ENCODE peak calls at places on chromosomes 16 and 17, in ten cellular contexts. A, B, V, T, Z, F, N, L, G and X are unnamed samples.

GRCh38 chr17:40303009-40303657 is 5.8 kb upstream of the RARA start:
- DNase-seq in A (no peak), B (peak; percentile 66), V (peak; percentile 71), T (no peak), Z (peak; percentile 63), F (peak; percentile 54), N (no peak), L (no peak), G (peak; percentile 82), X (no peak)

GRCh38 chr16:19432429-19432828 is 14.7 kb downstream of the TMC5 start:
- DNase-seq in A (no peak), B (no peak), V (no peak), T (no peak), Z (no peak), F (no peak), N (no peak), L (no peak), G (peak; percentile 3), X (peak; percentile 2)

GRCh38 chr17:74860229-74860998 is 729 bp upstream of the GRIN2C start:
- DNase-seq in A (peak; percentile 43), B (no peak), V (no peak), T (no peak), Z (peak; percentile 35), F (no peak), N (no peak), L (no peak), G (no peak), X (no peak)

GRCh38 chr16:82368041-82368440 is 198.0 kb upstream of the MPHOSPH6 start:
- DNase-seq in A (peak; percentile 53), B (no peak), V (peak; percentile 64), T (no peak), Z (peak; percentile 24), F (no peak), N (no peak), L (no peak), G (peak; percentile 38), X (no peak)

GRCh38 chr16:14186007-14186953 is 115.2 kb downstream of the MRTFB start:
- DNase-seq in A (peak; percentile 58), B (peak; percentile 32), V (peak; percentile 56), T (no peak), Z (no peak), F (no peak), N (no peak), L (no peak), G (peak; percentile 87), X (no peak)

GRCh38 chr17:57097832-57098421 is 12.9 kb downstream of the AKAP1 start:
- DNase-seq in A (peak; percentile 62), B (peak; percentile 82), V (peak; percentile 74), T (no peak), Z (no peak), F (no peak), N (no peak), L (no peak), G (peak; percentile 90), X (peak; percentile 63)

GRCh38 chr16:73016488-73016830 is 31.5 kb downstream of the ZFHX3 start:
- DNase-seq in A (no peak), B (no peak), V (no peak), T (no peak), Z (no peak), F (no peak), N (no peak), L (no peak), G (no peak), X (no peak)

GRCh38 chr17:49450735-49451134 is 36.1 kb upstream of the PHB1 start:
- DNase-seq in A (no peak), B (no peak), V (no peak), T (no peak), Z (peak; percentile 24), F (no peak), N (no peak), L (no peak), G (peak; percentile 35), X (no peak)

GRCh38 chr16:749010-749409 is 8.2 kb upstream of the CIAO3 start:
- DNase-seq in A (no peak), B (no peak), V (no peak), T (no peak), Z (no peak), F (no peak), N (no peak), L (no peak), G (peak; percentile 84), X (no peak)

GRCh38 chr16:47228241-47228640 is 84.5 kb upstream of the NETO2 start:
- DNase-seq in A (no peak), B (no peak), V (no peak), T (no peak), Z (no peak), F (no peak), N (no peak), L (no peak), G (no peak), X (no peak)

GRCh38 chr16:27301236-27301861 is 12.4 kb upstream of the IL4R start:
- DNase-seq in A (no peak), B (no peak), V (no peak), T (no peak), Z (no peak), F (no peak), N (peak; percentile 57), L (no peak), G (no peak), X (no peak)

GRCh38 chr17:73630531-73630930 is 13.7 kb downstream of the SDK2 start:
- DNase-seq in A (no peak), B (no peak), V (no peak), T (no peak), Z (no peak), F (no peak), N (no peak), L (no peak), G (no peak), X (no peak)

GRCh38 chr17:11589706-11590105 is 8.6 kb upstream of the DNAH9 start:
- DNase-seq in A (no peak), B (no peak), V (no peak), T (no peak), Z (no peak), F (no peak), N (no peak), L (no peak), G (no peak), X (no peak)

GRCh38 chr16:19410435-19411153 is 7.1 kb upstream of the TMC5 start:
- DNase-seq in A (peak; percentile 50), B (no peak), V (no peak), T (peak; percentile 12), Z (peak; percentile 26), F (no peak), N (no peak), L (no peak), G (no peak), X (no peak)

GRCh38 chr16:86634290-86634689 is 55.9 kb downstream of the FOXL1 start:
- DNase-seq in A (no peak), B (no peak), V (no peak), T (no peak), Z (no peak), F (no peak), N (no peak), L (no peak), G (peak; percentile 71), X (no peak)

GRCh38 chr16:82470506-82471196 is 156.1 kb upstream of the CDH13 start:
- DNase-seq in A (no peak), B (no peak), V (no peak), T (no peak), Z (no peak), F (no peak), N (no peak), L (no peak), G (no peak), X (no peak)

GRCh38 chr16:7602424-7602935 is 269.8 kb downstream of the RBFOX1 start:
- DNase-seq in A (no peak), B (no peak), V (no peak), T (no peak), Z (no peak), F (no peak), N (no peak), L (no peak), G (no peak), X (no peak)

GRCh38 chr16:49411121-49411970 is 37.7 kb downstream of the C16orf78 start:
- DNase-seq in A (no peak), B (no peak), V (no peak), T (no peak), Z (no peak), F (no peak), N (peak; percentile 67), L (no peak), G (no peak), X (no peak)

GRCh38 chr16:85715169-85716015 is 26.6 kb upstream of the GINS2 start:
- DNase-seq in A (no peak), B (no peak), V (no peak), T (peak; percentile 60), Z (peak; percentile 23), F (no peak), N (no peak), L (no peak), G (no peak), X (peak; percentile 46)

GRCh38 chr17:17313350-17313991 is 10.3 kb downstream of the NT5M start:
- DNase-seq in A (no peak), B (no peak), V (peak; percentile 19), T (peak; percentile 27), Z (peak; percentile 82), F (peak; percentile 73), N (no peak), L (no peak), G (peak; percentile 37), X (no peak)

GRCh38 chr17:4641297-4642195 is at the start of gene ALOX15:
- DNase-seq in A (no peak), B (no peak), V (no peak), T (no peak), Z (no peak), F (no peak), N (no peak), L (no peak), G (no peak), X (no peak)

GRCh38 chr16:23670137-23670776 is 8.4 kb upstream of the PLK1 start:
- DNase-seq in A (no peak), B (peak; percentile 86), V (no peak), T (no peak), Z (peak; percentile 79), F (no peak), N (no peak), L (no peak), G (peak; percentile 89), X (no peak)

GRCh38 chr16:31440511-31441184 is 1.9 kb downstream of the ZNF843 start:
- DNase-seq in A (no peak), B (no peak), V (no peak), T (no peak), Z (no peak), F (no peak), N (no peak), L (no peak), G (no peak), X (no peak)

GRCh38 chr17:81582769-81583168 is 30.6 kb upstream of the FAAP100 start:
- DNase-seq in A (no peak), B (no peak), V (no peak), T (no peak), Z (no peak), F (no peak), N (no peak), L (no peak), G (no peak), X (no peak)

GRCh38 chr17:35023538-35023937 is 40.0 kb downstream of the RFFL start:
- DNase-seq in A (no peak), B (no peak), V (no peak), T (no peak), Z (no peak), F (no peak), N (no peak), L (no peak), G (no peak), X (no peak)

GRCh38 chr16:79599837-79600635 is 501 bp downstream of the MAF start:
- DNase-seq in A (peak; percentile 80), B (peak; percentile 75), V (peak; percentile 42), T (no peak), Z (peak; percentile 50), F (peak; percentile 36), N (no peak), L (peak; percentile 15), G (no peak), X (no peak)

GRCh38 chr17:74922694-74923537 is at the start of gene USH1G:
- DNase-seq in A (no peak), B (no peak), V (no peak), T (no peak), Z (no peak), F (no peak), N (no peak), L (no peak), G (no peak), X (no peak)

GRCh38 chr16:66427871-66428681 is 981 bp downstream of the BEAN1 start:
- DNase-seq in A (peak; percentile 62), B (no peak), V (no peak), T (no peak), Z (no peak), F (no peak), N (peak; percentile 84), L (no peak), G (no peak), X (no peak)